ENCODE peak calls at places on chromosomes 16 and 17, in eight cellular contexts. O is CD8-positive, alpha-beta T cell; V is kidney; N is A549; L is lung; K is endodermal cell; Q is body of pancreas; X is fibroblast of lung. A is an unnamed sample.

GRCh38 chr17:16926591-16927451 is 45.1 kb downstream of the TNFRSF13B start:
- DNase-seq in O (no peak), V (peak), N (no peak), L (no peak), K (peak), Q (no peak), X (no peak), A (no peak)

GRCh38 chr17:42680331-42680808 is 1.3 kb downstream of the CCR10 start:
- DNase-seq in O (no peak), V (peak), N (no peak), L (no peak), K (no peak), Q (peak), X (peak), A (peak)

GRCh38 chr17:38943607-38944006 is 18.2 kb downstream of the LASP1NB start:
- DNase-seq in O (no peak), V (no peak), N (no peak), L (no peak), K (no peak), Q (no peak), X (no peak), A (no peak)

GRCh38 chr17:81576621-81577277 is 24.6 kb upstream of the FAAP100 start:
- DNase-seq in O (no peak), V (peak), N (peak), L (no peak), K (no peak), Q (no peak), X (peak), A (peak)

GRCh38 chr17:76569607-76570279 is 15.9 kb downstream of the ST6GALNAC2 start:
- DNase-seq in O (no peak), V (peak), N (no peak), L (no peak), K (peak), Q (peak), X (peak), A (no peak)

GRCh38 chr17:38588775-38589174 is 17.0 kb downstream of the SRCIN1 start:
- DNase-seq in O (no peak), V (peak), N (no peak), L (no peak), K (peak), Q (no peak), X (no peak), A (no peak)

GRCh38 chr17:29844339-29845048 is 85.5 kb downstream of the SSH2 start:
- DNase-seq in O (no peak), V (no peak), N (no peak), L (no peak), K (no peak), Q (no peak), X (peak), A (no peak)

GRCh38 chr17:71192039-71192555 is 928.7 kb upstream of the SOX9 start:
- DNase-seq in O (no peak), V (no peak), N (no peak), L (no peak), K (no peak), Q (no peak), X (no peak), A (no peak)

GRCh38 chr17:57672205-57672632 is 72.9 kb downstream of the CCDC182 start:
- DNase-seq in O (peak), V (no peak), N (no peak), L (no peak), K (no peak), Q (no peak), X (peak), A (peak)

GRCh38 chr16:26985100-26986065 is 81.3 kb upstream of the C16orf82 start:
- DNase-seq in O (no peak), V (no peak), N (no peak), L (no peak), K (peak), Q (no peak), X (no peak), A (no peak)

GRCh38 chr16:68470461-68471150 is 22.3 kb upstream of the SMPD3 start:
- DNase-seq in O (no peak), V (no peak), N (no peak), L (no peak), K (peak), Q (peak), X (no peak), A (no peak)

GRCh38 chr16:68472581-68472980 is 24.3 kb upstream of the SMPD3 start:
- DNase-seq in O (no peak), V (no peak), N (no peak), L (no peak), K (peak), Q (no peak), X (no peak), A (no peak)

GRCh38 chr16:68473358-68474064 is 25.2 kb upstream of the SMPD3 start:
- DNase-seq in O (no peak), V (no peak), N (no peak), L (peak), K (no peak), Q (no peak), X (no peak), A (no peak)

GRCh38 chr16:68468849-68469248 is 20.5 kb upstream of the SMPD3 start:
- DNase-seq in O (no peak), V (no peak), N (no peak), L (no peak), K (no peak), Q (no peak), X (no peak), A (no peak)

GRCh38 chr16:68469728-68470460 is 21.6 kb upstream of the SMPD3 start:
- DNase-seq in O (no peak), V (no peak), N (no peak), L (no peak), K (no peak), Q (no peak), X (no peak), A (no peak)
- H3K4me3 ChIP-seq in O (peak), V (no peak), N (no peak), L (no peak), K (no peak), Q (no peak), X (no peak), A (peak)

GRCh38 chr17:46044286-46044928 is 45.4 kb downstream of the STH start:
- DNase-seq in O (peak), V (no peak), N (peak), L (peak), K (peak), Q (peak), X (peak), A (peak)

GRCh38 chr17:46043606-46044005 is 44.6 kb downstream of the STH start:
- DNase-seq in O (no peak), V (no peak), N (no peak), L (no peak), K (no peak), Q (no peak), X (no peak), A (no peak)

GRCh38 chr17:46046957-46047356 is 47.9 kb downstream of the STH start:
- DNase-seq in O (no peak), V (no peak), N (no peak), L (no peak), K (no peak), Q (no peak), X (peak), A (peak)

GRCh38 chr17:46045639-46046038 is 46.6 kb downstream of the STH start:
- DNase-seq in O (no peak), V (no peak), N (no peak), L (no peak), K (no peak), Q (no peak), X (peak), A (no peak)

DNA sequence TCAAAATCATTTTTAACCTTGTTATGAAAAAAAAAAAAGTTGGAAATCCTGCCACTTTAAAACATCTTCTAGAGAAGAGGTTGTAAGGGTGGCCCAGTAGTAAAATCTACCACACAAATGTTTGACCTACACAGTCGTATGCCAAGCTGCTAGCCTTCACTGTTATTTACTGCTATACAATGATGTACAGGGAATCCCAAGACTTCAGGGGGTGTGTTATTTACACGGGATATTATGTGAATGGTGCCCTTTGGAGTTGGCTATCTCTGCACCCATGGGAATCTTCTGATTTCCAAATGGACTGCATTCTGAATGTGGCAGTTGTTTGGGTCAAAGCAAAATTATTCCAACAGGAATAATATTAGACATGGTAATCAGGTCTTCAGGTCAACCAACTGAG is 45.9 kb downstream of the STH start:
- DNase-seq in O (no peak), V (no peak), N (no peak), L (no peak), K (no peak), Q (no peak), X (no peak), A (no peak)
- TF ChIP-seq CTCF in O (no peak), V (no peak), N (no peak), L (no peak), K (no peak), Q (no peak), X (no peak), A (no peak)

GRCh38 chr17:7853693-7854043 is 1.2 kb upstream of the TMEM88 start:
- DNase-seq in O (no peak), V (peak), N (no peak), L (no peak), K (peak), Q (no peak), X (no peak), A (no peak)
- H3K4me3 ChIP-seq in O (no peak), V (no peak), N (no peak), L (no peak), K (no peak), Q (no peak), X (no peak), A (no peak)

GRCh38 chr16:20002936-20003335 is 70.8 kb downstream of the GPR139 start:
- DNase-seq in O (no peak), V (no peak), N (no peak), L (no peak), K (no peak), Q (no peak), X (no peak), A (no peak)

GRCh38 chr16:20001856-20002707 is 71.6 kb downstream of the GPR139 start:
- DNase-seq in O (no peak), V (no peak), N (no peak), L (no peak), K (no peak), Q (peak), X (no peak), A (no peak)

GRCh38 chr16:20004931-20005330 is 68.8 kb downstream of the GPR139 start:
- DNase-seq in O (no peak), V (no peak), N (no peak), L (no peak), K (peak), Q (no peak), X (no peak), A (no peak)
- TF ChIP-seq CTCF in O (no peak), V (no peak), N (no peak), L (no peak), K (peak), Q (no peak), X (no peak), A (no peak)

DNA sequence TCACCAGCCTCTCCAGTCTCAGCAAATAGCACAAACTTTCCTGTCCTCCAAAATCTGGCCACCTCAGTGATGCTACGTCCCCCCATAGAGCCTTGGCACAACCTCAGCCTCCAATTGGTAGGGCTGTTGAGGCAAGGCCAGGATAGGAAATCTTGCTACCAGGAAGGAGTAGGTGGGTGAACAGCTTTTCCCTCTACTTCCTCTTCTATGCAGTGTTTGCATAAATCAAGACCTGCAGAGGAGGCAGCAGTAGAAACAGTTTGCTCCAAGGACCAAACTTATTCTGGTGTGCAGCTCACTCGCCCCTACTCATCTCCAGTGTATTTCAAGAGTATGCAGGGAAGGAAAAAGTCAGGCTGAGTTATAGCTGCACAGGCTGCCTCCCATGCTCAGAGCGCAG is 740 bp upstream of the DPEP2 start:
- DNase-seq in O (no peak), V (no peak), N (no peak), L (no peak), K (no peak), Q (no peak), X (no peak), A (no peak)
- H3K4me3 ChIP-seq in O (peak), V (no peak), N (no peak), L (no peak), K (no peak), Q (no peak), X (no peak), A (no peak)

A was measured in AG10803.